ENCODE peak calls at places on chromosome 18, in eight cellular contexts. D is right lobe of liver; P is CD8-positive, alpha-beta memory T cell; O is thoracic aorta; L is cardiac muscle cell; I is PC-3; N is testis; Q is AG04450. X is an unnamed sample.

GRCh38 chr18:40414155-40414754 is 1540.8 kb upstream of the PIK3C3 start:
- DNase-seq in D (no peak), P (no peak), O (no peak), L (no peak), I (peak), N (no peak), Q (no peak), X (no peak)

GRCh38 chr18:79571221-79572092 is 108.1 kb upstream of the CTDP1 start:
- DNase-seq in D (peak), P (no peak), O (no peak), L (no peak), I (no peak), N (no peak), Q (no peak), X (no peak)

GRCh38 chr18:32530947-32531651 is 60.4 kb upstream of the GAREM1 start:
- DNase-seq in D (no peak), P (peak), O (no peak), L (no peak), I (peak), N (no peak), Q (no peak), X (no peak)

GRCh38 chr18:58581265-58581664 is 47.6 kb downstream of the ALPK2 start:
- DNase-seq in D (no peak), P (no peak), O (no peak), L (peak), I (peak), N (no peak), Q (peak), X (no peak)

GRCh38 chr18:7230646-7231349 is at the start of gene LRRC30:
- DNase-seq in D (no peak), P (no peak), O (no peak), L (no peak), I (no peak), N (no peak), Q (no peak), X (no peak)

GRCh38 chr18:53984021-53984420 is 240.4 kb downstream of the MBD2 start:
- DNase-seq in D (no peak), P (no peak), O (no peak), L (no peak), I (peak), N (no peak), Q (no peak), X (no peak)

GRCh38 chr18:29586210-29586609 is 1409.3 kb upstream of the CDH2 start:
- DNase-seq in D (no peak), P (no peak), O (no peak), L (no peak), I (no peak), N (no peak), Q (no peak), X (no peak)

GRCh38 chr18:63365909-63366269 is 1.1 kb downstream of the KDSR start:
- DNase-seq in D (no peak), P (no peak), O (no peak), L (peak), I (peak), N (peak), Q (no peak), X (no peak)

GRCh38 chr18:80132196-80132812 is 23.2 kb downstream of the ADNP2 start:
- DNase-seq in D (no peak), P (no peak), O (no peak), L (no peak), I (no peak), N (no peak), Q (no peak), X (no peak)

GRCh38 chr18:7840445-7840844 is 273.3 kb downstream of the PTPRM start:
- DNase-seq in D (no peak), P (no peak), O (no peak), L (no peak), I (no peak), N (no peak), Q (no peak), X (no peak)

GRCh38 chr18:45167109-45167551 is 448.1 kb upstream of the SLC14A2 start:
- DNase-seq in D (no peak), P (no peak), O (no peak), L (no peak), I (peak), N (no peak), Q (no peak), X (no peak)

GRCh38 chr18:45166341-45167108 is 448.8 kb upstream of the SLC14A2 start:
- DNase-seq in D (no peak), P (no peak), O (no peak), L (no peak), I (peak), N (no peak), Q (no peak), X (no peak)

GRCh38 chr18:45165871-45166270 is 449.4 kb upstream of the SLC14A2 start:
- DNase-seq in D (no peak), P (no peak), O (no peak), L (no peak), I (no peak), N (no peak), Q (no peak), X (no peak)

GRCh38 chr18:45168883-45169585 is 446.2 kb upstream of the SLC14A2 start:
- DNase-seq in D (no peak), P (no peak), O (no peak), L (no peak), I (peak), N (no peak), Q (peak), X (no peak)

DNA sequence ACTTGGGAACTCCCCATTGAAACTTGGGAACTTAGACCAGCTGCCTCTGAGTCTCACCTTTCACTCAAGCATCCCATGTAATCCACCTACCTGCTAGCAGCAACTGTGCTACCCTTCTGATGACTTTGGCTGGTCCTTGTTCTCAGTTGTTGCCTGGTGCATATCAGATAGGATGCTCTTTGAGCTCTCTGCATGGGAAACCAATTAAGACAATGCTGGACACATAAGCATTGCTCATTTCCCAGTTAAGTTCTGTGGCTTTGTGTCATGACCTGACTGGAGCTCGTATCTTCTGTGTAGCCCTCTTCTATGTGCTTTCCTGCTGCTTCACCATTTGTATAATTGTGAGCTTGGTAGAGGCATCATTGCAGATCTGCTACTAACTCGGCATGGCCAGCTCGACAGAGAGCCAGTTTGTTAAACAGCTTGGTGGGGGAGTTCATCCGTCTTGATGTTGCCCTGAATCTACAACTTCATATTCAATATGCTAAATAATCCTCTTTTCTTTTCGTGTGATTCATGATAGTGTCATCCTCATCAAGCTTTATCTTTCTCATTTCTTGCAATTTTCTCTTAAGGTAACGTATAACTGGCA is 447.5 kb upstream of the SLC14A2 start:
- DNase-seq in D (no peak), P (no peak), O (no peak), L (no peak), I (peak), N (no peak), Q (no peak), X (no peak)
- H3K27ac ChIP-seq in D (no peak), P (no peak), O (no peak), L (no peak), I (peak), N (no peak), Q (no peak), X (no peak)

DNA sequence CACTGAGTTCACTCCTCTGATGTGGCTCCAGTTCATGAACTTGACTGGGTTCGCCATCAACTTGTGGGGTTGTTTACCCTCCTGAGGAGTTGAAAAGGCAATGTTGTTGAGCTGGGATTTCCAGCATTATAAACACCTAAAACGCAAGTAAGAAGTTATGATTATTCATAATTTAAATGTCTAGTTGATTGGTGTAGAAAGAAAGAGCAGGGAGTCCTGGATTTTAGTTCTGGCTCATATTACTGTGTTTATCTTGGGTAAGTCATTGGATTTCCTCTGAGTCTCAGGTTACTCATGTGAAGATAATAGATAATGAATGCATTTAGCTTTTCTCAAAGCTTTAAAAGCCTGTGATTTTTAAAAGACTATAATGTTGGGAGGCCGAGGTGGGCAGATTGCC is 438.0 kb upstream of the CDH20 start:
- DNase-seq in D (no peak), P (no peak), O (no peak), L (no peak), I (peak), N (no peak), Q (no peak), X (no peak)
- H3K27ac ChIP-seq in D (no peak), P (no peak), O (no peak), L (no peak), I (peak), N (no peak), Q (no peak), X (no peak)

GRCh38 chr18:35110554-35111058 is 69.4 kb downstream of the MAPRE2 start:
- DNase-seq in D (no peak), P (no peak), O (no peak), L (no peak), I (no peak), N (no peak), Q (no peak), X (no peak)
- H3K27ac ChIP-seq in D (peak), P (peak), O (no peak), L (no peak), I (no peak), N (peak), Q (no peak), X (no peak)

DNA sequence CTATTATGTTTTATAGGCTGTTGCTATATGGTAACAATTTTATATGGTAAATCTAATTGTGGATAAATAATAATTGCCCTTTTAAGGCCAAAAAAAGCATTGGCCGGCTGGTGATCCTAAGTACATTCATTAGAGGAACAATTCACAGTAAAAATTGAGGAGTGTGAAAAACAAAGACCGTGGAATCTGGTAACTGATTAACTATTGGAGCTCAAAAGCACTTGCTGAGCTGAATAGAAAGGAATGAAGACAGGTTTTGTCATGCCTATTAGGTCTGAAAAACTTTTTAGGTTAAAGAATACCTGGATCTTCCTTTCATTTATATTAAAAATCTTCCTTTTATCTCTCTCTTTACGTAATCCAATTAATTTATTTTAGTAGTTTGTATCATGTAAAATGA is 18.5 kb upstream of the RBBP8 start:
- DNase-seq in D (no peak), P (no peak), O (no peak), L (no peak), I (no peak), N (no peak), Q (no peak), X (no peak)
- H3K27ac ChIP-seq in D (no peak), P (no peak), O (no peak), L (no peak), I (no peak), N (no peak), Q (no peak), X (no peak)

DNA sequence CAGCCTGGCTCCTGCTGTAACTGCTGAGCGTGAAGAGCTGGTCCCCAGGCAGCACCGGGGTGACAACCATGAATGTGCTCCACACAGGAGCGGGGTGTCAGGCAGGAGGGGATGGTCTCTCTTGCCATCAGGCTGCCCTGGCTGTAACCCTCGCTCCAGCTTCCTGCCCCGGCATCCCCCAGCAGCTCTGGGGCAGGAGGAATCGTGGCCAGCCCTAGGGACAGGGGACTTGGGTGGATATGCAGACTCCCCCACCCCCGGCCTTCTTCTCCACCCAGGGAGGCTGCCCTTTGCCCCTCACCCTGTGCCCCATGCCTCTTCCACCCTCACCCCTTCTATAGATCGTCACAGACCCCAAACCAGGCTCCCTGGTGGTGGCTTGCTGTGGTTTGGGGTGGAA is 69.4 kb upstream of the SMAD7 start:
- DNase-seq in D (no peak), P (no peak), O (no peak), L (no peak), I (no peak), N (no peak), Q (no peak), X (no peak)
- H3K27ac ChIP-seq in D (no peak), P (no peak), O (no peak), L (no peak), I (no peak), N (no peak), Q (no peak), X (no peak)

DNA sequence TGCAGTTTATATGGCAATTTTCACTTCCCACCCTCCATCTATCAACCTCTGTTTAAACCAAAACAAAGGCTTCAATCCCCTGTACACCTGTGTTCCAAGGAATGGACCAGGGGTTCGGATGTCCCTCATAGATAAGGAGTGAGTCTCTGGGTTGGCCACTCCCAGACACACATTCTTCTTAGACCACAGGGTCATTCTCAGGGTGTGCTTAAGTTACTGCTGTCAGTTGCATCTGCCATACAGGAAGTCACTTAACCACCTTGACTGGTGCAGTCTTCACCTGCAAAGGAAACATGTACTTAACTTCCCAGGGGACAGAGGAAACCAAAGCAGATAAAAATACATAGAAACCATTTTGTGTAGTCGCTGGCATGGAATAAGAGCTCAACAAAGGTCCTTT is 151.0 kb upstream of the NDUFV2 start:
- DNase-seq in D (no peak), P (no peak), O (no peak), L (no peak), I (peak), N (no peak), Q (no peak), X (no peak)
- H3K27ac ChIP-seq in D (no peak), P (no peak), O (no peak), L (no peak), I (no peak), N (no peak), Q (no peak), X (no peak)

DNA sequence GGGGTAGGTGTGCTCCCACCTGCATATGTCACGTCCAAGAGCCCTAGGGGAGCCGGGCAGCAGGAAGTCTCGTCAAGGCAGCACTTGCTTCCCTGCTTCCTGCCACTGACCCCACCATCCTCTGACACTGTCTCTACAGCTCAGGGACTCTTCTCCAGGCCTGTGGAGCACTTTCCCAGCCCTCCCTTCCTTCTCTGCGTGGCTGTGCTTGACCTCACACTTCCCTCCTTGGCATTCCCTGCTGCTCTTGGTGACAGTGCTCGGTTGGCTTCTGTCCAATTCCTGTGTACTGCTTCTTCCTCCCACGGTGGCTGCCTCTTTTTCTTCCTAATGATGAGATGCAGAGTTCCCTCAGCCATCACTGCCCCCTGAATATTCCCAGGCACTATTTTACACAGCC is 2.8 kb downstream of the CIDEA start:
- DNase-seq in D (no peak), P (no peak), O (no peak), L (no peak), I (peak), N (no peak), Q (no peak), X (no peak)
- H3K27ac ChIP-seq in D (no peak), P (no peak), O (no peak), L (no peak), I (peak), N (no peak), Q (no peak), X (peak)

GRCh38 chr18:74292541-74292858 is 737 bp upstream of the CYB5A start:
- DNase-seq in D (no peak), P (no peak), O (no peak), L (no peak), I (no peak), N (no peak), Q (no peak), X (no peak)
- H3K27ac ChIP-seq in D (peak), P (peak), O (peak), L (peak), I (no peak), N (peak), Q (peak), X (peak)

X was measured in caudate nucleus.